ENCODE peak calls at places on chromosome 19, in six cellular contexts. I is NCI-H1048; X is esophagus muscularis mucosa; P is fibroblast of lung; S is stimulated activated CD4-positive, alpha-beta T cell treated with anti-CD3 and anti-CD28 coated beads, Interleukin-2, amount 100 ng/mL, for 48 hours; U is GM04503. O is an unnamed sample.
A peak's percentile ranks its signal among the peaks of the same experiment; 100 is the strongest.

GRCh38 chr19:38009650-38010229 is 102.7 kb downstream of the SIPA1L3 start:
- DNase-seq in I (no peak), X (no peak), P (no peak), S (no peak), U (no peak), O (no peak)

GRCh38 chr19:58394821-58395219 is 636 bp upstream of the RNF225 start:
- DNase-seq in I (no peak), X (no peak), P (no peak), S (no peak), U (no peak), O (no peak)

GRCh38 chr19:35040826-35041547 is 534 bp upstream of the HPN start:
- DNase-seq in I (no peak), X (peak; percentile 97), P (peak; percentile 53), S (peak; percentile 40), U (no peak), O (no peak)

GRCh38 chr19:19064811-19065745 is 1.3 kb downstream of the SLC25A42 start:
- DNase-seq in I (no peak), X (no peak), P (no peak), S (peak; percentile 24), U (no peak), O (no peak)

GRCh38 chr19:21749090-21749489 is 18.3 kb downstream of the ZNF100 start:
- DNase-seq in I (no peak), X (no peak), P (no peak), S (no peak), U (no peak), O (no peak)

GRCh38 chr19:41352609-41353465 is 885 bp downstream of the TGFB1 start:
- DNase-seq in I (no peak), X (peak; percentile 94), P (peak; percentile 48), S (peak; percentile 67), U (no peak), O (no peak)

GRCh38 chr19:10270180-10270615 is 722 bp upstream of the ICAM1 start:
- DNase-seq in I (no peak), X (no peak), P (no peak), S (peak; percentile 67), U (no peak), O (no peak)

GRCh38 chr19:4922530-4923378 is 13.5 kb downstream of the UHRF1 start:
- DNase-seq in I (no peak), X (no peak), P (no peak), S (no peak), U (no peak), O (no peak)

GRCh38 chr19:36939153-36939552 is 23.0 kb downstream of the ZNF568 start:
- DNase-seq in I (no peak), X (no peak), P (no peak), S (no peak), U (no peak), O (no peak)

GRCh38 chr19:3778899-3779723 is 7.1 kb downstream of the MATK start:
- DNase-seq in I (no peak), X (no peak), P (no peak), S (no peak), U (no peak), O (no peak)

GRCh38 chr19:6729573-6730152 is 7.7 kb downstream of the GPR108 start:
- DNase-seq in I (no peak), X (no peak), P (no peak), S (no peak), U (no peak), O (no peak)

GRCh38 chr19:47615230-47615629 is 6.3 kb downstream of the BICRA start:
- DNase-seq in I (no peak), X (no peak), P (no peak), S (no peak), U (no peak), O (no peak)

GRCh38 chr19:45968626-45969025 is 5.0 kb downstream of the NOVA2 start:
- DNase-seq in I (no peak), X (no peak), P (no peak), S (no peak), U (no peak), O (no peak)

GRCh38 chr19:11798391-11799296 is at the start of gene ZNF491:
- DNase-seq in I (peak; percentile 83), X (peak; percentile 97), P (peak; percentile 88), S (peak; percentile 77), U (peak; percentile 48), O (peak; percentile 90)

GRCh38 chr19:35458821-35459391 is 10.8 kb downstream of the FFAR2 start:
- DNase-seq in I (no peak), X (no peak), P (peak; percentile 60), S (no peak), U (no peak), O (no peak)

GRCh38 chr19:12938054-12938535 is 314 bp upstream of the CALR start:
- DNase-seq in I (peak; percentile 96), X (peak; percentile 100), P (peak; percentile 99), S (peak; percentile 98), U (peak; percentile 97), O (peak; percentile 98)

GRCh38 chr19:8174706-8175105 is 25.3 kb upstream of the FBN3 start:
- DNase-seq in I (no peak), X (no peak), P (peak; percentile 57), S (no peak), U (no peak), O (no peak)

GRCh38 chr19:45863840-45864628 is at the start of gene FOXA3:
- DNase-seq in I (no peak), X (no peak), P (peak; percentile 24), S (peak; percentile 64), U (no peak), O (peak; percentile 82)

GRCh38 chr19:39497850-39498261 is 891 bp upstream of the DLL3 start:
- DNase-seq in I (no peak), X (no peak), P (peak; percentile 43), S (no peak), U (no peak), O (no peak)

GRCh38 chr19:48400018-48400742 is 6.7 kb downstream of the GRIN2D start:
- DNase-seq in I (no peak), X (no peak), P (peak; percentile 57), S (no peak), U (no peak), O (no peak)

GRCh38 chr19:55660404-55660803 is 5.6 kb downstream of the U2AF2 start:
- DNase-seq in I (no peak), X (no peak), P (no peak), S (no peak), U (no peak), O (no peak)

GRCh38 chr19:42177686-42178019 is 39.8 kb downstream of the DEDD2 start:
- DNase-seq in I (no peak), X (no peak), P (no peak), S (no peak), U (no peak), O (no peak)

GRCh38 chr19:58569943-58570670 is 3.0 kb downstream of the MZF1 start:
- DNase-seq in I (no peak), X (no peak), P (no peak), S (no peak), U (no peak), O (no peak)

GRCh38 chr19:4234862-4235201 is 5.5 kb downstream of the EBI3 start:
- DNase-seq in I (no peak), X (no peak), P (no peak), S (no peak), U (no peak), O (no peak)

GRCh38 chr19:43639507-43640423 is at the start of gene CADM4:
- DNase-seq in I (peak; percentile 29), X (no peak), P (no peak), S (peak; percentile 45), U (no peak), O (no peak)

GRCh38 chr19:51002542-51003311 is 1.3 kb upstream of the KLK8 start:
- DNase-seq in I (peak; percentile 38), X (no peak), P (no peak), S (peak; percentile 17), U (no peak), O (no peak)

GRCh38 chr19:14391156-14391821 is 10.0 kb downstream of the ADGRE5 start:
- DNase-seq in I (no peak), X (no peak), P (no peak), S (no peak), U (no peak), O (no peak)

GRCh38 chr19:54804101-54804500 is 691 bp downstream of the KIR2DL4 start:
- DNase-seq in I (no peak), X (peak; percentile 42), P (no peak), S (no peak), U (no peak), O (no peak)

GRCh38 chr19:52007436-52007804 is 591 bp downstream of the ZNF615 start:
- DNase-seq in I (no peak), X (no peak), P (no peak), S (no peak), U (no peak), O (no peak)

GRCh38 chr19:50025022-50025793 is at the start of gene VRK3:
- DNase-seq in I (peak; percentile 98), X (peak; percentile 99), P (peak; percentile 100), S (peak; percentile 86), U (peak; percentile 99), O (peak; percentile 100)

GRCh38 chr19:42280761-42281174 is 11.7 kb downstream of the CIC start:
- DNase-seq in I (no peak), X (no peak), P (no peak), S (peak; percentile 39), U (no peak), O (no peak)

GRCh38 chr19:37583340-37583739 is 11.3 kb downstream of the ZNF571 start:
- DNase-seq in I (no peak), X (no peak), P (no peak), S (no peak), U (no peak), O (no peak)

GRCh38 chr19:52170863-52171320 is 529 bp downstream of the ZNF836 start:
- DNase-seq in I (no peak), X (no peak), P (no peak), S (no peak), U (no peak), O (peak; percentile 88)

GRCh38 chr19:56601375-56601774 is 6.3 kb downstream of the ZNF71 start:
- DNase-seq in I (no peak), X (no peak), P (no peak), S (no peak), U (no peak), O (no peak)

GRCh38 chr19:46970815-46971214 is 48.8 kb upstream of the NPAS1 start:
- DNase-seq in I (no peak), X (no peak), P (no peak), S (no peak), U (peak; percentile 100), O (no peak)

O was measured in vagina.